ENCODE peak calls at places on chromosomes 3 and 15, in six cellular contexts. I, Y, Z, R, E and M are unnamed samples.
A peak's percentile ranks its signal among the peaks of the same experiment; 100 is the strongest.

GRCh38 chr15:100125627-100126231 is 216.0 kb downstream of the ADAMTS17 start:
- DNase-seq in Y (no peak), Z (peak; percentile 39), E (no peak), R (no peak), I (no peak), M (peak; percentile 52)

GRCh38 chr3:28994161-28994905 is 286.5 kb upstream of the RBMS3 start:
- DNase-seq in E (no peak), R (no peak), I (no peak), Z (no peak), Y (no peak), M (no peak)

GRCh38 chr3:178001670-178002101 is 534.5 kb upstream of the KCNMB2 start:
- DNase-seq in Z (no peak), I (peak; percentile 53), E (no peak), Y (no peak), R (no peak), M (no peak)

GRCh38 chr3:39346785-39347585 is 17.5 kb downstream of the CCR8 start:
- DNase-seq in I (no peak), Y (no peak), E (no peak), Z (no peak), R (no peak), M (no peak)

GRCh38 chr3:118199044-118199443 is 835.6 kb downstream of the IGSF11 start:
- DNase-seq in R (no peak), Z (no peak), E (no peak), Y (no peak), I (no peak), M (no peak)

GRCh38 chr3:178597388-178597787 is 61.2 kb downstream of the KCNMB2 start:
- DNase-seq in R (no peak), Z (no peak), I (no peak), E (no peak), Y (no peak), M (no peak)

GRCh38 chr3:126419151-126419703 is 24.5 kb downstream of the CFAP100 start:
- DNase-seq in R (no peak), E (peak; percentile 31), I (no peak), Z (no peak), Y (no peak), M (no peak)

GRCh38 chr3:34396288-34396687 is 597.9 kb downstream of the PDCD6IP start:
- DNase-seq in Y (no peak), R (peak; percentile 66), Z (no peak), E (no peak), I (no peak), M (no peak)

GRCh38 chr3:23865595-23866396 is 51.0 kb downstream of the NKIRAS1 start:
- DNase-seq in Y (no peak), Z (no peak), R (no peak), I (peak; percentile 39), E (peak; percentile 75), M (no peak)

GRCh38 chr3:1469248-1469647 is 376.4 kb downstream of the CNTN6 start:
- DNase-seq in Z (no peak), Y (no peak), R (no peak), E (no peak), I (no peak), M (no peak)

GRCh38 chr3:173045770-173046382 is 95.2 kb downstream of the SPATA16 start:
- DNase-seq in I (peak; percentile 41), Z (no peak), Y (peak; percentile 46), R (no peak), E (no peak), M (no peak)

GRCh38 chr3:15315003-15315402 is 17.4 kb downstream of the SH3BP5 start:
- DNase-seq in E (no peak), Z (no peak), Y (peak; percentile 51), R (no peak), I (no peak), M (no peak)

GRCh38 chr3:194072691-194073279 is 63.2 kb upstream of the HES1 start:
- DNase-seq in I (no peak), Z (no peak), R (no peak), E (peak; percentile 30), Y (no peak), M (no peak)

GRCh38 chr3:157077565-157077991 is 82.4 kb downstream of the CCNL1 start:
- DNase-seq in Z (no peak), R (no peak), E (no peak), I (no peak), Y (peak; percentile 88), M (no peak)

GRCh38 chr3:136787226-136787793 is 31.6 kb upstream of the SLC35G2 start:
- DNase-seq in E (no peak), R (no peak), I (peak; percentile 33), Y (peak; percentile 84), Z (no peak), M (no peak)

GRCh38 chr3:143507735-143508580 is 340.3 kb downstream of the SLC9A9 start:
- DNase-seq in Z (no peak), I (peak; percentile 96), R (no peak), Y (peak; percentile 72), E (no peak), M (no peak)

GRCh38 chr3:156211583-156211982 is 91.2 kb downstream of the KCNAB1 start:
- DNase-seq in Z (no peak), Y (peak; percentile 67), R (no peak), E (no peak), I (peak; percentile 75), M (no peak)

GRCh38 chr3:48847053-48847585 is 555 bp downstream of the PRKAR2A start:
- DNase-seq in I (peak; percentile 80), E (peak; percentile 91), Z (peak; percentile 86), Y (peak; percentile 76), R (peak; percentile 92), M (peak; percentile 79)

GRCh38 chr3:132432639-132433038 is 15.3 kb downstream of the DNAJC13 start:
- DNase-seq in R (no peak), I (peak; percentile 85), Z (no peak), E (no peak), Y (peak; percentile 86), M (no peak)

GRCh38 chr3:46576899-46577298 is 10.8 kb upstream of the LRRC2 start:
- DNase-seq in R (no peak), Y (no peak), Z (no peak), E (peak; percentile 94), I (no peak), M (no peak)

GRCh38 chr3:142987080-142987700 is 14.2 kb upstream of the U2SURP start:
- DNase-seq in R (no peak), E (no peak), Y (peak; percentile 70), Z (no peak), I (peak; percentile 69), M (no peak)

GRCh38 chr3:59876533-59877062 is 826.8 kb upstream of the CFAP20DC start:
- DNase-seq in R (no peak), E (no peak), I (no peak), Z (no peak), Y (no peak), M (no peak)

GRCh38 chr15:25712961-25713355 is 150.2 kb downstream of the ATP10A start:
- DNase-seq in Y (no peak), I (no peak), R (no peak), Z (no peak), E (peak; percentile 26), M (no peak)

GRCh38 chr3:62007036-62007435 is 366.3 kb downstream of the FEZF2 start:
- DNase-seq in I (no peak), R (no peak), Y (peak; percentile 31), Z (no peak), E (no peak), M (no peak)

GRCh38 chr3:37307321-37307720 is 132.9 kb upstream of the LRRFIP2 start:
- DNase-seq in E (no peak), Z (no peak), Y (peak; percentile 48), R (no peak), I (peak; percentile 37), M (no peak)

GRCh38 chr15:39680868-39681267 is 100.0 kb downstream of the THBS1 start:
- DNase-seq in Z (no peak), Y (peak; percentile 87), R (no peak), E (no peak), I (peak; percentile 18), M (no peak)

GRCh38 chr15:68249058-68249713 is 19.7 kb upstream of the CLN6 start:
- DNase-seq in Y (no peak), R (no peak), E (no peak), I (no peak), Z (no peak), M (no peak)

GRCh38 chr3:44012146-44012899 is 229.4 kb upstream of the TOPAZ1 start:
- DNase-seq in I (no peak), E (no peak), Z (no peak), Y (no peak), R (no peak), M (no peak)

GRCh38 chr3:69425249-69425648 is 39.4 kb upstream of the FRMD4B start:
- DNase-seq in Z (no peak), R (no peak), Y (peak; percentile 43), E (peak; percentile 71), I (peak; percentile 58), M (no peak)

GRCh38 chr15:99135194-99135593 is 30.3 kb downstream of the SYNM start:
- DNase-seq in I (peak; percentile 40), E (peak; percentile 18), Y (no peak), Z (no peak), R (no peak), M (no peak)

GRCh38 chr3:63364909-63365308 is 86.8 kb downstream of the SYNPR start:
- DNase-seq in Z (no peak), I (no peak), R (no peak), E (peak; percentile 66), Y (no peak), M (no peak)

GRCh38 chr3:196207833-196208607 is 3.2 kb downstream of the ZDHHC19 start:
- DNase-seq in R (peak; percentile 86), E (peak; percentile 97), Z (peak; percentile 72), I (no peak), Y (no peak), M (no peak)

GRCh38 chr3:196203833-196204232 is 7.4 kb downstream of the ZDHHC19 start:
- DNase-seq in E (no peak), Y (no peak), Z (no peak), R (no peak), I (no peak), M (no peak)

GRCh38 chr3:196210673-196211556 is at the start of gene ZDHHC19:
- DNase-seq in Y (no peak), E (no peak), Z (no peak), R (no peak), I (no peak), M (no peak)

GRCh38 chr3:196208942-196209695 is 2.1 kb downstream of the ZDHHC19 start:
- DNase-seq in E (no peak), Z (no peak), R (no peak), I (no peak), Y (no peak), M (no peak)

GRCh38 chr3:196207159-196207832 is 3.9 kb downstream of the ZDHHC19 start:
- DNase-seq in Z (no peak), E (peak; percentile 74), R (peak; percentile 74), I (no peak), Y (no peak), M (no peak)
- H3K4me3 ChIP-seq in Z (no peak overlapping the region), E (peak overlapping the region; percentile 71), R (peak overlapping the region; percentile 33), I (peak overlapping the region; percentile 39), Y (peak overlapping the region; percentile 47), M (no peak overlapping the region)

GRCh38 chr3:169658311-169658931 is 5.1 kb downstream of the MECOM start:
- DNase-seq in Z (peak; percentile 42), E (peak; percentile 81), I (peak; percentile 22), R (no peak), Y (peak; percentile 61), M (peak; percentile 56)
- H3K4me3 ChIP-seq in Z (no peak overlapping the region), E (peak overlapping the region; percentile 20), I (peak overlapping the region; percentile 34), R (peak overlapping the region; percentile 81), Y (peak overlapping the region; percentile 93), M (peak overlapping the region; percentile 42)

GRCh38 chr15:66802087-66803001 is 100.3 kb downstream of the SMAD6 start:
- DNase-seq in Y (peak; percentile 74), E (peak; percentile 50), I (peak; percentile 55), Z (no peak), R (no peak), M (no peak)
- H3K4me3 ChIP-seq in Y (no peak overlapping the region), E (no peak overlapping the region), I (no peak overlapping the region), Z (no peak overlapping the region), R (no peak overlapping the region), M (no peak overlapping the region)

GRCh38 chr3:150419959-150420358 is 11.9 kb downstream of the TSC22D2 start:
- DNase-seq in I (no peak), R (no peak), Z (no peak), Y (no peak), E (no peak), M (no peak)
- H3K4me3 ChIP-seq in I (no peak overlapping the region), R (no peak overlapping the region), Z (no peak overlapping the region), Y (no peak overlapping the region), E (no peak overlapping the region), M (no peak overlapping the region)